ENCODE peak calls at places on chromosome 21, in six cellular contexts. One of them, this sample, is unnamed.
A peak's percentile ranks its signal among the peaks of the same experiment; 100 is the strongest.

GRCh38 chr21:16169102-16169511 is 439.3 kb downstream of the USP25 start:
- DNase-seq in neuronal stem cell: no peak
- DNase-seq in mucosa of descending colon: no peak
- DNase-seq in IMR-90: peak; percentile 8
- DNase-seq in astrocyte of the spinal cord: peak; percentile 51
- DNase-seq in heart left ventricle: no peak
- DNase-seq in this sample: no peak

GRCh38 chr21:16388911-16389515 is 659.2 kb downstream of the USP25 start:
- DNase-seq in heart left ventricle: no peak
- DNase-seq in neuronal stem cell: no peak
- DNase-seq in mucosa of descending colon: no peak
- DNase-seq in IMR-90: no peak
- DNase-seq in astrocyte of the spinal cord: no peak
- DNase-seq in this sample: no peak

GRCh38 chr21:15289896-15290841 is 225.4 kb upstream of the NRIP1 start:
- DNase-seq in neuronal stem cell: peak; percentile 30
- DNase-seq in astrocyte of the spinal cord: no peak
- DNase-seq in mucosa of descending colon: peak; percentile 88
- DNase-seq in heart left ventricle: peak; percentile 63
- DNase-seq in IMR-90: no peak
- DNase-seq in this sample: no peak

GRCh38 chr21:37153193-37153934 is 80.3 kb downstream of the TTC3 start:
- DNase-seq in heart left ventricle: no peak
- DNase-seq in astrocyte of the spinal cord: peak; percentile 67
- DNase-seq in IMR-90: peak; percentile 88
- DNase-seq in neuronal stem cell: no peak
- DNase-seq in mucosa of descending colon: no peak
- DNase-seq in this sample: no peak

GRCh38 chr21:41315726-41316125 is 875 bp upstream of the FAM3B start:
- DNase-seq in neuronal stem cell: no peak
- DNase-seq in astrocyte of the spinal cord: no peak
- DNase-seq in heart left ventricle: no peak
- DNase-seq in mucosa of descending colon: no peak
- DNase-seq in IMR-90: no peak
- DNase-seq in this sample: no peak

GRCh38 chr21:41975391-41976272 is 21.8 kb upstream of the C2CD2 start:
- DNase-seq in neuronal stem cell: no peak
- DNase-seq in mucosa of descending colon: no peak
- DNase-seq in heart left ventricle: peak; percentile 32
- DNase-seq in astrocyte of the spinal cord: no peak
- DNase-seq in IMR-90: no peak
- DNase-seq in this sample: peak; percentile 35

GRCh38 chr21:22575165-22575584 is 1577.0 kb downstream of the NCAM2 start:
- DNase-seq in IMR-90: no peak
- DNase-seq in heart left ventricle: no peak
- DNase-seq in neuronal stem cell: peak; percentile 62
- DNase-seq in astrocyte of the spinal cord: no peak
- DNase-seq in mucosa of descending colon: no peak
- DNase-seq in this sample: no peak

GRCh38 chr21:37237346-37237745 is 29.8 kb downstream of the VPS26C start:
- DNase-seq in mucosa of descending colon: no peak
- DNase-seq in heart left ventricle: no peak
- DNase-seq in astrocyte of the spinal cord: no peak
- DNase-seq in neuronal stem cell: no peak
- DNase-seq in IMR-90: no peak
- DNase-seq in this sample: no peak

GRCh38 chr21:36908260-36908908 is 58.1 kb downstream of the HLCS start:
- DNase-seq in mucosa of descending colon: no peak
- DNase-seq in heart left ventricle: no peak
- DNase-seq in IMR-90: peak; percentile 36
- DNase-seq in neuronal stem cell: no peak
- DNase-seq in astrocyte of the spinal cord: no peak
- DNase-seq in this sample: no peak

GRCh38 chr21:38834725-38835124 is 29.0 kb downstream of the ETS2 start:
- DNase-seq in mucosa of descending colon: no peak
- DNase-seq in astrocyte of the spinal cord: no peak
- DNase-seq in neuronal stem cell: no peak
- DNase-seq in IMR-90: no peak
- DNase-seq in heart left ventricle: no peak
- DNase-seq in this sample: no peak

GRCh38 chr21:31911138-31911907 is 38.5 kb downstream of the HUNK start:
- DNase-seq in mucosa of descending colon: no peak
- DNase-seq in heart left ventricle: no peak
- DNase-seq in neuronal stem cell: no peak
- DNase-seq in IMR-90: peak; percentile 86
- DNase-seq in astrocyte of the spinal cord: no peak
- DNase-seq in this sample: no peak

GRCh38 chr21:28704746-28705145 is 287.9 kb downstream of the LTN1 start:
- DNase-seq in heart left ventricle: no peak
- DNase-seq in mucosa of descending colon: no peak
- DNase-seq in astrocyte of the spinal cord: peak; percentile 16
- DNase-seq in neuronal stem cell: no peak
- DNase-seq in IMR-90: peak; percentile 12
- DNase-seq in this sample: no peak

GRCh38 chr21:31347435-31348032 is 3.5 kb upstream of the TIAM1 start:
- DNase-seq in mucosa of descending colon: no peak
- DNase-seq in astrocyte of the spinal cord: peak; percentile 50
- DNase-seq in neuronal stem cell: no peak
- DNase-seq in heart left ventricle: no peak
- DNase-seq in IMR-90: peak; percentile 50
- DNase-seq in this sample: no peak

GRCh38 chr21:27129694-27130093 is 162.8 kb upstream of the ADAMTS5 start:
- DNase-seq in neuronal stem cell: no peak
- DNase-seq in astrocyte of the spinal cord: no peak
- DNase-seq in heart left ventricle: no peak
- DNase-seq in mucosa of descending colon: no peak
- DNase-seq in IMR-90: no peak
- DNase-seq in this sample: no peak

GRCh38 chr21:28639742-28640141 is 352.9 kb downstream of the LTN1 start:
- DNase-seq in mucosa of descending colon: no peak
- DNase-seq in IMR-90: no peak
- DNase-seq in heart left ventricle: no peak
- DNase-seq in astrocyte of the spinal cord: no peak
- DNase-seq in neuronal stem cell: no peak
- DNase-seq in this sample: no peak

GRCh38 chr21:45248893-45249381 is 38.8 kb downstream of the POFUT2 start:
- DNase-seq in astrocyte of the spinal cord: peak; percentile 16
- DNase-seq in neuronal stem cell: no peak
- DNase-seq in IMR-90: peak; percentile 15
- DNase-seq in mucosa of descending colon: no peak
- DNase-seq in heart left ventricle: no peak
- DNase-seq in this sample: no peak
- H3K4me3 ChIP-seq in astrocyte of the spinal cord: peak overlapping the region; percentile 15
- H3K4me3 ChIP-seq in neuronal stem cell: no peak overlapping the region
- H3K4me3 ChIP-seq in IMR-90: peak overlapping the region; percentile 2
- H3K4me3 ChIP-seq in mucosa of descending colon: no peak overlapping the region
- H3K4me3 ChIP-seq in heart left ventricle: peak overlapping the region; percentile 25
- H3K4me3 ChIP-seq in this sample: no peak overlapping the region

DNA sequence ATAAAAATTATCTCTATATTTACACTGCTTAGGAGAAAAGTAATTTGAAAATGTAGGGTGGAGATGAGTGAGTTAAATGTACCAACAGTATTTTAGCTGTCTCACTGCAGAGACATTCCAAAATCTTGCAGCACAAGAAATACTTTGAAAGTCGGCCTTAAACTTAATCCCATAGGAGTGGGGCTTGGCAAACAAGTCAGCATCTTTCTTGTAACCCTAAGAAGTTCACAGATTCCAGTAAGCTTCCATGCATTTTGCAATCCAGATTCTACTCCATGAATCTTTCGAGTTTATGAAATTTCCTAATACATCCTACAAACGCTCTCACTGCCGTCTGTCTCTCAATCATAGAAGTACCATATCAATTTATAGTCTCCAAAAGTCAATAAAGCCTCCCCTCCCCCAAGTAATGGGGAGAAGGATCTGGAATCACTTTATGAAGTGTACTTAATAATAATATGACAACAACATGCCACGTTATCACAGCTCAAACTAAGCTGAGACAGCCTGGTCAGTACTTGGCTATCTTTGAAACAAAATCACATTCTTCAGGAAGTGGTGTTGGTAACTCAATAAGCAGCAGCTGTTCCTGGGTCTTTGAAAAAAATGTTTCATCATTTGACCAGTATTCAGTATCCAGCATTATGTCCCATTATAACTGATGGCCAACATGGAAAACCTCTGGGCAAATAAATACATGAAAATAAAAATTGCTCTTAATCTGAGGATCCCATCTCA is 317.4 kb upstream of the RUNX1 start:
- DNase-seq in neuronal stem cell: no peak
- DNase-seq in mucosa of descending colon: no peak
- DNase-seq in IMR-90: peak; percentile 54
- DNase-seq in astrocyte of the spinal cord: peak; percentile 25
- DNase-seq in heart left ventricle: no peak
- DNase-seq in this sample: no peak
- H3K4me3 ChIP-seq in neuronal stem cell: no peak overlapping the region
- H3K4me3 ChIP-seq in mucosa of descending colon: no peak overlapping the region
- H3K4me3 ChIP-seq in IMR-90: no peak overlapping the region
- H3K4me3 ChIP-seq in astrocyte of the spinal cord: no peak overlapping the region
- H3K4me3 ChIP-seq in heart left ventricle: no peak overlapping the region
- H3K4me3 ChIP-seq in this sample: no peak overlapping the region

GRCh38 chr21:25313891-25314646 is 293.2 kb downstream of the MRPL39 start:
- DNase-seq in heart left ventricle: no peak
- DNase-seq in neuronal stem cell: no peak
- DNase-seq in mucosa of descending colon: no peak
- DNase-seq in IMR-90: peak; percentile 67
- DNase-seq in astrocyte of the spinal cord: peak; percentile 60
- DNase-seq in this sample: no peak
- H3K4me3 ChIP-seq in heart left ventricle: no peak overlapping the region
- H3K4me3 ChIP-seq in neuronal stem cell: no peak overlapping the region
- H3K4me3 ChIP-seq in mucosa of descending colon: no peak overlapping the region
- H3K4me3 ChIP-seq in IMR-90: no peak overlapping the region
- H3K4me3 ChIP-seq in astrocyte of the spinal cord: no peak overlapping the region
- H3K4me3 ChIP-seq in this sample: no peak overlapping the region

GRCh38 chr21:43289442-43289841 is 120.6 kb downstream of the CRYAA start:
- DNase-seq in neuronal stem cell: no peak
- DNase-seq in heart left ventricle: peak; percentile 21
- DNase-seq in IMR-90: no peak
- DNase-seq in astrocyte of the spinal cord: no peak
- DNase-seq in mucosa of descending colon: peak; percentile 8
- DNase-seq in this sample: no peak

GRCh38 chr21:43289966-43290365 is 121.2 kb downstream of the CRYAA start:
- DNase-seq in neuronal stem cell: no peak
- DNase-seq in mucosa of descending colon: peak; percentile 15
- DNase-seq in IMR-90: no peak
- DNase-seq in astrocyte of the spinal cord: no peak
- DNase-seq in heart left ventricle: peak; percentile 36
- DNase-seq in this sample: no peak

GRCh38 chr21:43287974-43288755 is 119.4 kb downstream of the CRYAA start:
- DNase-seq in mucosa of descending colon: peak; percentile 68
- DNase-seq in heart left ventricle: peak; percentile 40
- DNase-seq in neuronal stem cell: no peak
- DNase-seq in astrocyte of the spinal cord: no peak
- DNase-seq in IMR-90: no peak
- DNase-seq in this sample: no peak

GRCh38 chr21:43286196-43286595 is 117.4 kb downstream of the CRYAA start:
- DNase-seq in neuronal stem cell: no peak
- DNase-seq in mucosa of descending colon: no peak
- DNase-seq in IMR-90: no peak
- DNase-seq in heart left ventricle: no peak
- DNase-seq in astrocyte of the spinal cord: no peak
- DNase-seq in this sample: no peak

DNA sequence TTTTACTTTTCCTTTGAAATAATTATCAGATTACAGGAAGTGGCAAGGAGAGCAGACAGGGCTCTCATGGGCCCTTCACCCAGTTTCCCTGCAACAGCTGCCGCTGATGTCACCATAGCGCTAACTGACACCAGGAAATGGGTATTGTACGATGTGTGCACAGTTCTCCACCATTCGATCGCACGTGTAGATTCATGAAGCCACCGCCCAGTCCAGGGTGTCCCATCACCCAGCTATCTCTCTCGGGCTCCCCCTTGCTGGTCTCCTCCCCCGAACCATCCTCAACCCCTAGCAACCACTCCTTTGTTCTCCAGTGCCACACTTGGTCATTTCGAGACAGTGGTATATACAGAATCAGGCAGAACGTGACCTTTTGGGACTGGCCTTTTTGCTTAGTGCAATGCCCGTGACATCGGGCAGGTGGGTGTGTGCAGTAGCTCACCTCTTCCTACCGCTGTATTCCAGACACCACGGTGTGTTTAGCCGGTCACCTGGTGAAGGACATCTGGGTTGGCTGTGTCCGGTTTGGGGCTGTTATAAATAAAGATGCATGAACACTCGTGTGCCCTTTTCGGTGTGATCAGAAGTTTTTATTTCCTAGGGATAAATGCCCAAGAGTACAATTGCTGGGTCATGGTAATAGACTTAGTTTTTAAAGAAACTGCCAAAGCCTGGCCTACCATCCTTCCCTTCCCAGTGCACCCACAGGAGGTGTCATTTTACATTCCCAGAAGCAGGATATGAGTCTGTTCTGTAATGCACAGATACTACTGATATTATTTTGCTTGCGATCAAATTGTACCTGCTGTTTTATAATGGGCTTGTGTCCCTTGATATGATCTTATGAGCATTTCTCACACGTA is 118.5 kb downstream of the CRYAA start:
- DNase-seq in neuronal stem cell: no peak
- DNase-seq in heart left ventricle: peak; percentile 7
- DNase-seq in mucosa of descending colon: peak; percentile 65
- DNase-seq in astrocyte of the spinal cord: no peak
- DNase-seq in IMR-90: no peak
- DNase-seq in this sample: no peak
- H3K4me3 ChIP-seq in neuronal stem cell: peak overlapping the region; percentile 55
- H3K4me3 ChIP-seq in heart left ventricle: no peak overlapping the region
- H3K4me3 ChIP-seq in mucosa of descending colon: no peak overlapping the region
- H3K4me3 ChIP-seq in astrocyte of the spinal cord: no peak overlapping the region
- H3K4me3 ChIP-seq in IMR-90: no peak overlapping the region
- H3K4me3 ChIP-seq in this sample: no peak overlapping the region

This sample was measured in Peyer's patch.